ENCODE peak calls at places on chromosomes 3 and 15, in six cellular contexts. One of them, this sample, is unnamed.

GRCh38 chr3:10962481-10963036 is 30.0 kb upstream of the SLC6A1 start:
- DNase-seq in testis: no peak
- DNase-seq in colonic mucosa: no peak
- DNase-seq in HepG2: no peak
- DNase-seq in prostate gland: peak; percentile 12
- DNase-seq in endothelial cell of umbilical vein: no peak
- DNase-seq in this sample: no peak

GRCh38 chr3:33184863-33185262 is 33.7 kb downstream of the SUSD5 start:
- DNase-seq in testis: no peak
- DNase-seq in colonic mucosa: no peak
- DNase-seq in HepG2: peak; percentile 70
- DNase-seq in prostate gland: no peak
- DNase-seq in endothelial cell of umbilical vein: no peak
- DNase-seq in this sample: no peak

GRCh38 chr3:67654832-67655152 is 380 bp upstream of the SUCLG2 start:
- DNase-seq in testis: no peak
- DNase-seq in colonic mucosa: no peak
- DNase-seq in HepG2: no peak
- DNase-seq in prostate gland: peak; percentile 5
- DNase-seq in endothelial cell of umbilical vein: no peak
- DNase-seq in this sample: no peak

GRCh38 chr3:30319713-30320112 is 286.7 kb upstream of the TGFBR2 start:
- DNase-seq in testis: peak; percentile 35
- DNase-seq in colonic mucosa: peak; percentile 48
- DNase-seq in HepG2: peak; percentile 71
- DNase-seq in prostate gland: no peak
- DNase-seq in endothelial cell of umbilical vein: peak; percentile 60
- DNase-seq in this sample: peak; percentile 56

GRCh38 chr3:8201886-8202285 is 299.7 kb upstream of the LMCD1 start:
- DNase-seq in testis: no peak
- DNase-seq in colonic mucosa: no peak
- DNase-seq in HepG2: no peak
- DNase-seq in prostate gland: no peak
- DNase-seq in endothelial cell of umbilical vein: no peak
- DNase-seq in this sample: peak; percentile 25

GRCh38 chr3:99999541-99999940 is 114.8 kb downstream of the FILIP1L start:
- DNase-seq in testis: no peak
- DNase-seq in colonic mucosa: no peak
- DNase-seq in HepG2: no peak
- DNase-seq in prostate gland: no peak
- DNase-seq in endothelial cell of umbilical vein: no peak
- DNase-seq in this sample: no peak

GRCh38 chr3:129614927-129615363 is 8.5 kb upstream of the PLXND1 start:
- DNase-seq in testis: peak; percentile 63
- DNase-seq in colonic mucosa: peak; percentile 73
- DNase-seq in HepG2: no peak
- DNase-seq in prostate gland: no peak
- DNase-seq in endothelial cell of umbilical vein: no peak
- DNase-seq in this sample: peak; percentile 60

GRCh38 chr3:186180891-186181471 is 72.1 kb upstream of the ETV5 start:
- DNase-seq in testis: no peak
- DNase-seq in colonic mucosa: no peak
- DNase-seq in HepG2: no peak
- DNase-seq in prostate gland: no peak
- DNase-seq in endothelial cell of umbilical vein: no peak
- DNase-seq in this sample: no peak

GRCh38 chr3:5232570-5232969 is 45.1 kb downstream of the EDEM1 start:
- DNase-seq in testis: no peak
- DNase-seq in colonic mucosa: no peak
- DNase-seq in HepG2: peak; percentile 10
- DNase-seq in prostate gland: no peak
- DNase-seq in endothelial cell of umbilical vein: no peak
- DNase-seq in this sample: no peak

GRCh38 chr3:10772230-10773161 is 43.5 kb upstream of the SLC6A11 start:
- DNase-seq in testis: no peak
- DNase-seq in colonic mucosa: peak; percentile 9
- DNase-seq in HepG2: peak; percentile 52
- DNase-seq in prostate gland: no peak
- DNase-seq in endothelial cell of umbilical vein: no peak
- DNase-seq in this sample: no peak

GRCh38 chr15:48785195-48785594 is 25.7 kb downstream of the CEP152 start:
- DNase-seq in testis: peak; percentile 42
- DNase-seq in colonic mucosa: no peak
- DNase-seq in HepG2: no peak
- DNase-seq in prostate gland: no peak
- DNase-seq in endothelial cell of umbilical vein: no peak
- DNase-seq in this sample: no peak

GRCh38 chr3:172355836-172356235 is 92.4 kb downstream of the GHSR start:
- DNase-seq in testis: no peak
- DNase-seq in colonic mucosa: peak; percentile 34
- DNase-seq in HepG2: no peak
- DNase-seq in prostate gland: no peak
- DNase-seq in endothelial cell of umbilical vein: peak; percentile 93
- DNase-seq in this sample: no peak

GRCh38 chr3:161171639-161172552 is 49.2 kb upstream of the NMD3 start:
- DNase-seq in testis: no peak
- DNase-seq in colonic mucosa: no peak
- DNase-seq in HepG2: no peak
- DNase-seq in prostate gland: no peak
- DNase-seq in endothelial cell of umbilical vein: peak; percentile 50
- DNase-seq in this sample: no peak

GRCh38 chr3:101635345-101635744 is 41.6 kb downstream of the ZBTB11 start:
- DNase-seq in testis: no peak
- DNase-seq in colonic mucosa: no peak
- DNase-seq in HepG2: no peak
- DNase-seq in prostate gland: no peak
- DNase-seq in endothelial cell of umbilical vein: no peak
- DNase-seq in this sample: no peak

GRCh38 chr3:172159962-172160538 is 120.7 kb downstream of the FNDC3B start:
- DNase-seq in testis: peak; percentile 42
- DNase-seq in colonic mucosa: peak; percentile 45
- DNase-seq in HepG2: no peak
- DNase-seq in prostate gland: peak; percentile 22
- DNase-seq in endothelial cell of umbilical vein: no peak
- DNase-seq in this sample: no peak

GRCh38 chr15:33067456-33067855 is 127.1 kb downstream of the FMN1 start:
- DNase-seq in testis: no peak
- DNase-seq in colonic mucosa: no peak
- DNase-seq in HepG2: no peak
- DNase-seq in prostate gland: no peak
- DNase-seq in endothelial cell of umbilical vein: no peak
- DNase-seq in this sample: peak; percentile 6

GRCh38 chr3:10473581-10474438 is 31.6 kb downstream of the ATP2B2 start:
- DNase-seq in testis: no peak
- DNase-seq in colonic mucosa: no peak
- DNase-seq in HepG2: no peak
- DNase-seq in prostate gland: no peak
- DNase-seq in endothelial cell of umbilical vein: no peak
- DNase-seq in this sample: no peak

GRCh38 chr3:187750041-187750512 is 4.8 kb upstream of the BCL6 start:
- DNase-seq in testis: no peak
- DNase-seq in colonic mucosa: peak; percentile 83
- DNase-seq in HepG2: peak; percentile 92
- DNase-seq in prostate gland: peak; percentile 90
- DNase-seq in endothelial cell of umbilical vein: peak; percentile 50
- DNase-seq in this sample: peak; percentile 74

GRCh38 chr15:57743424-57743823 is 36.9 kb downstream of the POLR2M start:
- DNase-seq in testis: no peak
- DNase-seq in colonic mucosa: no peak
- DNase-seq in HepG2: peak; percentile 4
- DNase-seq in prostate gland: no peak
- DNase-seq in endothelial cell of umbilical vein: peak; percentile 12
- DNase-seq in this sample: peak; percentile 9

GRCh38 chr15:56491110-56491722 is 26.3 kb upstream of the MNS1 start:
- DNase-seq in testis: peak; percentile 84
- DNase-seq in colonic mucosa: peak; percentile 75
- DNase-seq in HepG2: peak; percentile 54
- DNase-seq in prostate gland: peak; percentile 47
- DNase-seq in endothelial cell of umbilical vein: peak; percentile 76
- DNase-seq in this sample: peak; percentile 84

GRCh38 chr3:191244242-191244867 is 45.3 kb downstream of the OSTN start:
- DNase-seq in testis: no peak
- DNase-seq in colonic mucosa: no peak
- DNase-seq in HepG2: peak; percentile 6
- DNase-seq in prostate gland: no peak
- DNase-seq in endothelial cell of umbilical vein: peak; percentile 39
- DNase-seq in this sample: peak; percentile 42

GRCh38 chr3:118171236-118171852 is 863.3 kb downstream of the IGSF11 start:
- DNase-seq in testis: no peak
- DNase-seq in colonic mucosa: no peak
- DNase-seq in HepG2: no peak
- DNase-seq in prostate gland: no peak
- DNase-seq in endothelial cell of umbilical vein: no peak
- DNase-seq in this sample: no peak

GRCh38 chr3:135987647-135988046 is 22.1 kb downstream of the PPP2R3A start:
- DNase-seq in testis: no peak
- DNase-seq in colonic mucosa: no peak
- DNase-seq in HepG2: no peak
- DNase-seq in prostate gland: no peak
- DNase-seq in endothelial cell of umbilical vein: no peak
- DNase-seq in this sample: no peak

GRCh38 chr3:135980343-135980742 is 14.8 kb downstream of the PPP2R3A start:
- DNase-seq in testis: no peak
- DNase-seq in colonic mucosa: no peak
- DNase-seq in HepG2: no peak
- DNase-seq in prostate gland: no peak
- DNase-seq in endothelial cell of umbilical vein: no peak
- DNase-seq in this sample: no peak

GRCh38 chr3:135982404-135982761 is 16.9 kb downstream of the PPP2R3A start:
- DNase-seq in testis: no peak
- DNase-seq in colonic mucosa: no peak
- DNase-seq in HepG2: no peak
- DNase-seq in prostate gland: no peak
- DNase-seq in endothelial cell of umbilical vein: no peak
- DNase-seq in this sample: no peak

GRCh38 chr3:135981701-135982403 is 16.3 kb downstream of the PPP2R3A start:
- DNase-seq in testis: no peak
- DNase-seq in colonic mucosa: peak; percentile 19
- DNase-seq in HepG2: no peak
- DNase-seq in prostate gland: no peak
- DNase-seq in endothelial cell of umbilical vein: no peak
- DNase-seq in this sample: no peak

DNA sequence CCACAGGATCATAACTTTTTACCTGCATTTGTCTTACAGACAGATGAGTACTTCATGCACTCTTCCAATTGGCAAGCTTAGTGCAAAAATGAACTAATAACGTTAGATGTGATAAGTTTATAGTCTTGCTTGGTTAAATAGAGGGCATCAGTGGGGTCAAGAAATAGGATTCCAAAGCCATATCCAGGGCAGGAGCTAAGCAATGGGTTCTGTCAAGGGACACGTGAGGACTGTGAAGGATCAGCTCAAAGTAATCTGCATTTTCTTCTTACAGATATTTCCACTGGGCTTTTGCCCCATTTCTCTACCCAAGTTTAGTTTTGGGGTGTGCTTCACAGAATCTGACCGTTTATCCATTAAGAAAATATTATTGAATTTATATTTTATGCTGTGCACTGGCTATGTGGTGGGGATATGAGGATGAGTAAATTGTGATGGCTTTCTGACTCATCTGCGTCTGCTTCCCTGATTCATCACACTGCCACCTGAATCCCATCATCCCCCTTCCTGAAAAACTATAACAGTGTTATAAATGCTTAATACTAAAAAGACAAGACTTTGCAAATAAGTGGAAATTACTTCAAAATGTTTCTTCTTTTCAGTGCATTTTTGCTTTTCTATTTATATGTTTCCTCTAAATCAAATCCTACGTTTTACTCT is 17.5 kb downstream of the PPP2R3A start:
- DNase-seq in testis: no peak
- DNase-seq in colonic mucosa: no peak
- DNase-seq in HepG2: no peak
- DNase-seq in prostate gland: no peak
- DNase-seq in endothelial cell of umbilical vein: no peak
- DNase-seq in this sample: no peak
- H3K4me1 ChIP-seq in testis: no peaks in the 10 kb centered on the region
- H3K4me1 ChIP-seq in colonic mucosa: peaks cover 14% of the 10 kb centered on the region
- H3K4me1 ChIP-seq in HepG2: no peaks in the 10 kb centered on the region
- H3K4me1 ChIP-seq in prostate gland: no peaks in the 10 kb centered on the region
- H3K4me1 ChIP-seq in endothelial cell of umbilical vein: no peaks in the 10 kb centered on the region
- H3K4me1 ChIP-seq in this sample: no peaks in the 10 kb centered on the region

DNA sequence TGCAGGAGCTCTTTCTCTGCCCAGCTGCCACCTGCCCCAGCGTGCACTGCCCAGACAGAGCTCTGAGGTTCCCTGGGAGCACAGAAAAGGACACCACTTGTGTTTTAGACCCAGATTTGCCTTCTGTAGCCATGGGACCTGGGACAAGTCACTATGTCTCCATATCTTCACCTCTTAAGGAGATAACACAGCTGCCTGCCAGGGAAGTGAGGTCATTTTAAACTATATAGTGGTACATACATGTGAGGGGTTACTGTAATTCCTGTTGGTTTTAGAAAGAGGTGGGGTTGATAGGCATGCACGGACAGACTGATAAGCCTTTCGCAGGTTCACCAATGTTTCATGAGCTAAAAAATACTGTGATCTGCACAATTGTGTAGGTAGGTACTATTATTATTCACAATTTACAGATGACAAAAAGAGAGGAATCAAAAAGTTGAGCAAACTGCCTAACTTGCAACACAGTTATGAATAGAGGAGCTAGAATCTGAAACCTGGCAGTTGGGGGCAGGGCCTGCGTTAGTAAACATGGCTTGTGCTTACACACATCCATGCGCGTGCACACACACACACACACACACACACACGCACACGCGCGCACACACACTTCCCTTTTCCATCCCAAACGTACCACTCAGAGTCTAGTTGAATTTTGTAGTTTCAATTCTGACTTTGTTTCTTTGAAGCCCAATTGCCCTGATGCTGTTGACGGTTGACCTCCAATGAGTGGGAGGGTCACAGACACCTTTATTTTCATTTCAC is 193.6 kb downstream of the FAM43A start:
- DNase-seq in testis: no peak
- DNase-seq in colonic mucosa: no peak
- DNase-seq in HepG2: no peak
- DNase-seq in prostate gland: no peak
- DNase-seq in endothelial cell of umbilical vein: peak; percentile 19
- DNase-seq in this sample: no peak
- H3K4me1 ChIP-seq in testis: peaks cover 11% of the 10 kb centered on the region
- H3K4me1 ChIP-seq in colonic mucosa: peaks cover 12% of the 10 kb centered on the region
- H3K4me1 ChIP-seq in HepG2: peaks cover 9% of the 10 kb centered on the region
- H3K4me1 ChIP-seq in prostate gland: peaks cover 21% of the 10 kb centered on the region
- H3K4me1 ChIP-seq in endothelial cell of umbilical vein: peaks cover 19% of the 10 kb centered on the region
- H3K4me1 ChIP-seq in this sample: peaks cover 11% of the 10 kb centered on the region

DNA sequence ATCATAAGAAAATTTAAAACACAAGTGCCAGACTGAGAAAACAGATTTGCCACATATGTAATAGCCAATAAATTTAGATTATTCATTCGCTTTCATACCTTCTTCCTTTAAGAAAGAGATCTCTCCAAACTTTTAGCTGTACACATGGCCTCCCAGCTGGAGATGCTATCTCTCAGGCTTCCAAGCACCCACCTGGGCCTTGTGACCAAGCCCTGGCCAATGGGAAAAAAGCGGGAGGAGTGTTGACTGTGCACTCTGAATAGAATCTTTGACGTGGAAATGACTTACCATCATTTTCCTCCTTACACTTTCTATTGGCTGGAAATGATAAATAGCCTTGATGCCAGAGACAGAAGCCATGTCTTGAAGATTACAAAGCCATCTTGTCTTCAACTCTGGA is 1106.6 kb downstream of the TBL1XR1 start:
- DNase-seq in testis: peak; percentile 41
- DNase-seq in colonic mucosa: no peak
- DNase-seq in HepG2: no peak
- DNase-seq in prostate gland: no peak
- DNase-seq in endothelial cell of umbilical vein: no peak
- DNase-seq in this sample: no peak
- H3K4me1 ChIP-seq in testis: no peaks in the 10 kb centered on the region
- H3K4me1 ChIP-seq in colonic mucosa: no peaks in the 10 kb centered on the region
- H3K4me1 ChIP-seq in HepG2: no peaks in the 10 kb centered on the region
- H3K4me1 ChIP-seq in prostate gland: no peaks in the 10 kb centered on the region
- H3K4me1 ChIP-seq in endothelial cell of umbilical vein: no peaks in the 10 kb centered on the region
- H3K4me1 ChIP-seq in this sample: no peaks in the 10 kb centered on the region

GRCh38 chr15:76298986-76299385 is 12.3 kb downstream of the ETFA start:
- DNase-seq in testis: no peak
- DNase-seq in colonic mucosa: no peak
- DNase-seq in HepG2: no peak
- DNase-seq in prostate gland: no peak
- DNase-seq in endothelial cell of umbilical vein: no peak
- DNase-seq in this sample: no peak
- H3K4me1 ChIP-seq in testis: no peaks in the 10 kb centered on the region
- H3K4me1 ChIP-seq in colonic mucosa: no peaks in the 10 kb centered on the region
- H3K4me1 ChIP-seq in HepG2: peaks cover 25% of the 10 kb centered on the region
- H3K4me1 ChIP-seq in prostate gland: no peaks in the 10 kb centered on the region
- H3K4me1 ChIP-seq in endothelial cell of umbilical vein: peaks cover 3% of the 10 kb centered on the region
- H3K4me1 ChIP-seq in this sample: no peaks in the 10 kb centered on the region

This sample was measured in cardiac muscle cell.